ENCODE peak calls at places on chromosomes 4 and X, in four cellular contexts. B is IMR-90, P is suprapubic skin, X is BE2C. H is an unnamed sample.

GRCh38 chr4:26346203-26346620 is 25.4 kb downstream of the RBPJ start:
- DNase-seq in B (no peak), P (no peak), X (peak), H (no peak)

GRCh38 chrX:41329101-41329500 is 4.9 kb upstream of the DDX3X start:
- DNase-seq in B (no peak), P (no peak), X (no peak), H (no peak)

GRCh38 chr4:33518852-33519251 is 2725.5 kb downstream of the ARAP2 start:
- DNase-seq in B (no peak), P (no peak), X (no peak), H (no peak)

GRCh38 chrX:6558979-6559378 is 24.1 kb upstream of the VCX3A start:
- DNase-seq in B (no peak), P (no peak), X (no peak), H (no peak)

GRCh38 chrX:102837843-102838242 is 99.2 kb upstream of the RAB40AL start:
- DNase-seq in B (no peak), P (no peak), X (no peak), H (no peak)

GRCh38 chr4:145709843-145710242 is 29.9 kb downstream of the C4orf51 start:
- DNase-seq in B (peak), P (no peak), X (no peak), H (no peak)

GRCh38 chrX:39946822-39947221 is 150.9 kb downstream of the BCOR start:
- DNase-seq in B (peak), P (no peak), X (no peak), H (no peak)

GRCh38 chr4:175273995-175274753 is 356.0 kb downstream of the ADAM29 start:
- DNase-seq in B (peak), P (no peak), X (no peak), H (no peak)

GRCh38 chrX:68831405-68832100 is 2.7 kb downstream of the EFNB1 start:
- DNase-seq in B (peak), P (no peak), X (no peak), H (no peak)

GRCh38 chrX:1400731-1401471 is 9.0 kb upstream of the SLC25A6 start:
- DNase-seq in B (no peak), P (peak), X (no peak), H (no peak)

GRCh38 chrX:108033890-108034289 is 11.0 kb upstream of the VSIG1 start:
- DNase-seq in B (no peak), P (no peak), X (no peak), H (no peak)

GRCh38 chrX:100687546-100687945 is 43.5 kb downstream of the SRPX2 start:
- DNase-seq in B (no peak), P (no peak), X (no peak), H (no peak)

DNA sequence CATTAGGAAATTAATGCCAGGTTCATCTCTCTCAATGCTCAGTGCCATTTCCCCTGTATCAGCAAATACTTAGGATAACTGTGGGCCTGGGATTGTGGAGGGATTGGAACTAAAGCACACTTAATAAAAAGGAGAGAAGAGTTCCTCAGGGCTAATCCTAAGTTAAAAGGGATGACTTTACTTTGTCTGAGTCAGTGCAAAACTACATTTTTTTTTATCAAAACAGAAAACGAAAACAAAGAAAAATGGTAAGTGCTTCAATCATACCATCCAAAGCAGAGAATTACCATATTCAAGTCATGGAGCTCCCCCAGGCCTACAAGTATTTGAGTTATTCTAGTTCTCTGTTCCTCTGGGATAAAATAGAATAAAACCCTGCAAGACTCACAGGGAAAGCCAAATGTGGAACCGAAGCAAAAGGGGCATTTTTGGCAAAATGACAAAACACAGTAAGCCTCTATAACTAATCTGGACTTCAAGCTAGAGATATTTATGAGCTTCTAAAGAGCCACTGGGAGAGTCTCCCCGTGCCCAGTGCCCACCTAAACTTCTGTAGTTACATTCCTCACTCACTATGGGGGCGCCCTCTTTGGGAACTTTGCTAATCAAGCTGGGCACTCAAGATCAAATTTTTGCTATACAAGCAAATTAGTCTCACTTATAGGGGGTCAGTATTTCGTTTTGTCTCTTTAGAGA is 53.4 kb downstream of the PALLD start:
- DNase-seq in B (peak), P (no peak), X (no peak), H (no peak)
- TF ChIP-seq CTCF in B (no peak), P (no peak), X (no peak), H (no peak)

GRCh38 chr4:15610855-15611254 is 44.3 kb downstream of the FBXL5 start:
- DNase-seq in B (no peak), P (no peak), X (no peak), H (no peak)
- TF ChIP-seq CTCF in B (no peak), P (no peak), X (no peak), H (no peak)

GRCh38 chr4:161564230-161564834 is 599.5 kb downstream of the FSTL5 start:
- DNase-seq in B (peak), P (no peak), X (no peak), H (no peak)
- TF ChIP-seq CTCF in B (peak), P (no peak), X (no peak), H (peak)

GRCh38 chr4:41814565-41814964 is 66.0 kb upstream of the PHOX2B start:
- DNase-seq in B (peak), P (no peak), X (peak), H (peak)
- TF ChIP-seq CTCF in B (peak), P (no peak), X (peak), H (peak)

GRCh38 chr4:56210397-56210796 is 176.9 kb downstream of the AASDH start:
- DNase-seq in B (no peak), P (no peak), X (no peak), H (no peak)

GRCh38 chr4:56215138-56215793 is 172.0 kb downstream of the AASDH start:
- DNase-seq in B (no peak), P (no peak), X (no peak), H (no peak)

GRCh38 chr4:56211202-56211601 is 176.1 kb downstream of the AASDH start:
- DNase-seq in B (no peak), P (no peak), X (no peak), H (no peak)

GRCh38 chr4:56213543-56213942 is 173.7 kb downstream of the AASDH start:
- DNase-seq in B (no peak), P (no peak), X (no peak), H (no peak)

GRCh38 chr4:56212774-56213173 is 174.5 kb downstream of the AASDH start:
- DNase-seq in B (no peak), P (no peak), X (no peak), H (no peak)
- TF ChIP-seq CTCF in B (no peak), P (no peak), X (no peak), H (no peak)

GRCh38 chr4:34721835-34722234 is 1522.5 kb downstream of the ARAP2 start:
- DNase-seq in B (no peak), P (no peak), X (no peak), H (no peak)
- TF ChIP-seq CTCF in B (no peak), P (no peak), X (no peak), H (no peak)

GRCh38 chr4:176971576-176972105 is 178.9 kb upstream of the VEGFC start:
- DNase-seq in B (no peak), P (no peak), X (no peak), H (no peak)

GRCh38 chr4:176970853-176971252 is 178.1 kb upstream of the VEGFC start:
- DNase-seq in B (no peak), P (no peak), X (no peak), H (no peak)

GRCh38 chr4:176969011-176969410 is 176.3 kb upstream of the VEGFC start:
- DNase-seq in B (no peak), P (no peak), X (no peak), H (no peak)

GRCh38 chr4:176964116-176964691 is 171.5 kb upstream of the VEGFC start:
- DNase-seq in B (no peak), P (no peak), X (peak), H (no peak)

GRCh38 chr4:176967586-176967985 is 174.9 kb upstream of the VEGFC start:
- DNase-seq in B (no peak), P (no peak), X (no peak), H (no peak)
- TF ChIP-seq CTCF in B (no peak), P (no peak), X (no peak), H (no peak)

DNA sequence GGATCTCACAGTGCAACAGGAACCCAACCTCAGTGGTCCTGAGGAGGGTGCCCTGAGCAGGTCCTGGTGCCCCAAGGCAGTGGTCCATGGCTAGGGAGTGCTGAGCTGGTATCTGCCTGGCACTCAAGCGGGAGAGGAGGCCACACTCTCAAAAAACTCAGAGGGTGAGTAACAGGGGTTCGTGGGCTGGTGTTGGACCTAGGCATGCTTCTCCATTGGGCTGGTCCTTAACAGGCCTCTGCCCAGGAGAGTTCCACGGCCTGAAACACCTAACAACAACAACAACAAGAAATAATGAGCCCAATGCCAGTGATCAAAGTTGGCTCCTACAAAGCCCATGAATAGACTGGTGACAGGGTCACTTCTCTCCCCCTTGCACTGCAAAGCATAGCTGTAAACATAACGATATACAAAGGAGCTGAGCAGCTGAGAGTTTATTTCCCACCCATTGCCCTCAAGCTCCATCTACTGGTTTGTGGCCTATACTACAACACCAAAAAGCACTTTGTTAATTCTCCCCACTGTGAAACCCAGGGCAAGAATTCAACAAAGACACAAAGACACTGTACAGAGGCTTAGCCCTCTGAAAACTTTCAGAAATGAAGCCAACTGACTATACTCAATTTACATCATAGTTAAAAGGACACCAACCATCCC is 736.2 kb upstream of the ADGRL3 start:
- DNase-seq in B (no peak), P (no peak), X (no peak), H (no peak)
- TF ChIP-seq CTCF in B (peak), P (no peak), X (peak), H (no peak)